ENCODE peak calls at places on chromosomes 1 and 21, in six cellular contexts. N is IMR-90, L is left ventricle myocardium inferior, B is cardiac fibroblast, W is A549, M is HL-60. Q is an unnamed sample.

GRCh38 chr1:194102607-194103006 is 916.2 kb upstream of the B3GALT2 start:
- DNase-seq in N (peak), L (no peak), B (peak), W (peak), M (no peak), Q (peak)

GRCh38 chr1:6660415-6661049 is 35.9 kb downstream of the THAP3 start:
- DNase-seq in N (no peak), L (no peak), B (no peak), W (no peak), M (no peak), Q (no peak)

GRCh38 chr1:11875094-11875493 is 16.3 kb upstream of the NPPB start:
- DNase-seq in N (no peak), L (no peak), B (no peak), W (no peak), M (no peak), Q (no peak)

GRCh38 chr21:39867198-39867650 is at the start of gene PCP4:
- DNase-seq in N (no peak), L (no peak), B (peak), W (peak), M (no peak), Q (peak)

GRCh38 chr1:96845464-96845863 is 123.9 kb downstream of the PTBP2 start:
- DNase-seq in N (no peak), L (no peak), B (peak), W (peak), M (no peak), Q (peak)

GRCh38 chr1:108746382-108747127 is at the start of gene STXBP3:
- DNase-seq in N (peak), L (peak), B (peak), W (peak), M (peak), Q (peak)

GRCh38 chr1:204288061-204288588 is 71.6 kb downstream of the PLEKHA6 start:
- DNase-seq in N (no peak), L (peak), B (peak), W (peak), M (peak), Q (peak)

GRCh38 chr1:17741052-17741451 is 14.1 kb upstream of the ACTL8 start:
- DNase-seq in N (no peak), L (no peak), B (no peak), W (no peak), M (no peak), Q (no peak)

GRCh38 chr1:93729502-93729901 is 47.9 kb upstream of the BCAR3 start:
- DNase-seq in N (no peak), L (no peak), B (no peak), W (no peak), M (no peak), Q (no peak)

GRCh38 chr1:2179283-2180013 is 15.1 kb downstream of the FAAP20 start:
- DNase-seq in N (no peak), L (no peak), B (no peak), W (no peak), M (no peak), Q (no peak)

GRCh38 chr21:29300547-29301138 is 1.9 kb downstream of the BACH1 start:
- DNase-seq in N (peak), L (no peak), B (peak), W (no peak), M (no peak), Q (no peak)

GRCh38 chr1:14780271-14780670 is 181.8 kb downstream of the KAZN start:
- DNase-seq in N (no peak), L (no peak), B (no peak), W (no peak), M (peak), Q (peak)

GRCh38 chr1:89356658-89357400 is 7.0 kb upstream of the GBP6 start:
- DNase-seq in N (peak), L (no peak), B (peak), W (no peak), M (no peak), Q (peak)

GRCh38 chr1:7940745-7941436 is at the start of gene TNFRSF9:
- DNase-seq in N (peak), L (no peak), B (peak), W (peak), M (no peak), Q (peak)

GRCh38 chr1:81337226-81337625 is 463.5 kb upstream of the ADGRL2 start:
- DNase-seq in N (no peak), L (no peak), B (no peak), W (no peak), M (no peak), Q (no peak)

GRCh38 chr1:78081980-78082860 is 36.5 kb downstream of the GIPC2 start:
- DNase-seq in N (peak), L (no peak), B (peak), W (no peak), M (no peak), Q (peak)

GRCh38 chr1:111967067-111967690 is 22.3 kb downstream of the KCND3 start:
- DNase-seq in N (no peak), L (no peak), B (no peak), W (no peak), M (no peak), Q (no peak)

GRCh38 chr1:239125027-239125426 is 261.3 kb upstream of the CHRM3 start:
- DNase-seq in N (no peak), L (no peak), B (peak), W (no peak), M (no peak), Q (no peak)

GRCh38 chr1:65421341-65422174 is 1.1 kb downstream of the LEPR start:
- DNase-seq in N (peak), L (no peak), B (no peak), W (no peak), M (peak), Q (no peak)

GRCh38 chr1:217140041-217140901 is 417.0 kb upstream of the ESRRG start:
- DNase-seq in N (no peak), L (no peak), B (no peak), W (no peak), M (no peak), Q (no peak)

GRCh38 chr1:77475631-77476030 is 193.8 kb downstream of the AK5 start:
- DNase-seq in N (no peak), L (no peak), B (no peak), W (no peak), M (no peak), Q (no peak)

GRCh38 chr1:160795951-160796383 is at the start of gene LY9:
- DNase-seq in N (no peak), L (no peak), B (no peak), W (no peak), M (peak), Q (no peak)

GRCh38 chr1:207186503-207186902 is 82.5 kb downstream of the C4BPA start:
- DNase-seq in N (no peak), L (no peak), B (peak), W (peak), M (no peak), Q (peak)

GRCh38 chr1:33654267-33654832 is 181.9 kb downstream of the ZSCAN20 start:
- DNase-seq in N (peak), L (no peak), B (no peak), W (no peak), M (no peak), Q (no peak)
- TF ChIP-seq CTCF in N (peak), L (peak), B (no peak), W (no peak), M (peak), Q (peak)

GRCh38 chr1:192159034-192159433 is 772 bp downstream of the RGS18 start:
- DNase-seq in N (no peak), L (no peak), B (no peak), W (no peak), M (no peak), Q (no peak)
- H3K4me3 ChIP-seq in N (peak), L (peak), B (no peak), W (no peak), M (peak), Q (no peak)

GRCh38 chr1:31336687-31337467 is 36.0 kb downstream of the FABP3 start:
- DNase-seq in N (no peak), L (no peak), B (no peak), W (no peak), M (no peak), Q (no peak)

DNA sequence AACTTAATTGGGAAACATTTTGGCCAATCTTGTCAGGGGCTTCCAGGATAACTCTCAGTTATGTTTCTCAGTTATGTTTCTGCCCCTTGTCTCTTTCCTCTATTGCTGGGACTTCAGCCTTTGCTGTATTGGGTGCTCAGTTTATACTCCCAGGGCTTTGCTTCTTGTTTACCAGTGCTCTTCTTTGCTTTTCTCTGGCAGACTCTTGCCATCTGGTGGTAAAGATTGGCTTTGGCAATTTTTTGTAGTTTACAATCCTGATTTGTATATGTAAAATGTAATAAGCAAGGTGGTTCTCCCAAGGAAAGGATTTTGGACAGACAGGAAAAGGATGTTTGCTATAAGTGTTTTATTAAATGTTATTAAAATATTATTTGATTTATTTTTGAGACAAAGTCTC is 37.9 kb downstream of the FABP3 start:
- DNase-seq in N (peak), L (no peak), B (peak), W (peak), M (no peak), Q (peak)
- TF ChIP-seq CTCF in N (peak), L (peak), B (peak), W (peak), M (no peak), Q (peak)

GRCh38 chr1:116504308-116505156 is 66.3 kb downstream of the CD58 start:
- DNase-seq in N (peak), L (peak), B (peak), W (peak), M (peak), Q (peak)
- H3K4me3 ChIP-seq in N (no peak), L (no peak), B (no peak), W (no peak), M (no peak), Q (no peak)

GRCh38 chr1:200907611-200908097 is 13.0 kb downstream of the INAVA start:
- DNase-seq in N (no peak), L (no peak), B (peak), W (peak), M (peak), Q (peak)
- TF ChIP-seq CTCF in N (no peak), L (no peak), B (no peak), W (no peak), M (no peak), Q (peak)

DNA sequence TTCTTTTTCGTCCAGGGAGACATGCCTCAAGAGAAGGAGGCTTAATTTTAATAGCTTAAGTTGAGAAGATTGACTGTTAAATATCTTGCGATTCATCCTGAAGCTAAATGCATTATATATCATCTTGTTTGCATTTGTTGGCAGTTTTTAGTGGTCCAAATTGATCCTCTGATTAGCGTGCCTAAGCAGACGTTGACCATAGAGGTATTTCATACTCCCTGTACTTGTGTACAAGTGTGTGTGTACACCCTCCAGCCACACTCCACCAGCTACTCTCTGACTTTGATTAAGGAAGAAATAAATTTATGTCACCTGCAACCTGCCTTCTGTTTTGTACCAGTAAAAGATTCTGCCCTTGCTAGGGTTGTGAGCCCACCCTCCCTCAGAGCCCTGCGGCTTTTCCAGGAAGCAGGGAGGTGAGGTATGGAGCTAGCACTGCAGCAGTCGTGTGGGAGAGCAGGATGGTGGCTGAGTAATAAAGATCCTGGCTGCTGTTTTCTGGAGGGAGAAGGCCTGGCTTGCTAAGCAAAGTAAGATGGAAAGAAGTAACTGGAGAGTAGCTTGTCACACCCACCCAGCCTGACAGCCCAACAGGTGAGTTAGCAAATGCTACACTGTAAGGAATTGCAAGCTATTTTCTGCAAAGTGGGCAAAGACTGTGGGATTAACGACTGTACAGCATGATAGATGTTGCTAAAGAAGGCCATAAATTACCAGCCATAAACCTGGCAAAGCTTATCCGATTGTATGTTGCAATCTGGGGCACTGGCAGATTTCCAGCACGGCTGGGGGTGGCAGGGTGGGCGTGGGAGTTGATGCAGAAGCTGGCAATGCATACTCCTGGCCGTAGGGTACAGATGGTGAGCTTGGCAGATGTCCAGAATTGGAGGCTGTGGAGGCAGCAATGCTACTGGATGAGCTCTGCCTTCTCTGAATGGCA is 170.2 kb downstream of the TNR start:
- DNase-seq in N (no peak), L (no peak), B (no peak), W (no peak), M (no peak), Q (no peak)
- H3K4me3 ChIP-seq in N (no peak), L (no peak), B (no peak), W (no peak), M (no peak), Q (no peak)

DNA sequence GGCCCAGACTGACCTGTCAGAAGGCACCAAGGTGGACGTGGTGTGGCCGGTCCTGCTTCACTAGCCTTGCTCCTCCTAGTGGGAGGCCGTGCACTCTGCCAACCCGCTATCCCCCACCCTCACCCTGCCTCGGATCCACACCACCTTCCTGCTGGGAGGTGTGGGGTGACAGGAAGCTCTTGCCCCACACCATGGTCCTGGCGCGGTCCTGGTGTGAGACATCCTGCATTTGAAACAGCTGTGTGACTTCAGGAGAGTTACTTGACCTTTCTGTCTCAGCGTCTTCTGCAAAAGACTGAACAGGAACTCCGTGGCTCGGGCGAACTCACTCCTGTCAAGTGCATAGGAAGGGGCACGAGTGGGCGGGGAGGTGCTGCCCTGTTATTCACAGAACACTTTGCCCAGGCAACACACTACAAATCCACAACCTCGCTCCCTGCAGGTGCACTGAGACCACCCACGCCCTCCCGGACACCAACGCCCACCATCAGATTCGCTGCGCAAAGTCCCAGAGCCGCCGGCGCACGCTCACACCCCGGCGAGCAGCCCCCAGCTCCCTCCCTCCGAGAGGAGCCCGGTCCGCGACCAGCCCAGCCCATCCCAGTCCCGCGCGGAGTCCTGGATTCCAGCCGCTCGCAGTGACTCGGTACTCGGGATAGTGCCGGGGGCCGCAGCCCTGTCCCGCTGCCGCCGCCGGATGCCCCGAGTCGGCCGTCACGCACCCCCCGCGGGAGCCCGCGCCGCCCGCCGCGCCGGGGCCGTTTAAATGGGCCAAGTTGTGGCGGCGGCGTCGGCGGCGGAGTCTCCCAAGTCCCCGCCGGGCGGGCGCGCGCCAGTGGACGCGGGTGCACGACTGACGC is at the start of gene SAMD11:
- DNase-seq in N (peak), L (peak), B (peak), W (peak), M (no peak), Q (peak)
- TF ChIP-seq CTCF in N (no peak), L (no peak), B (no peak), W (no peak), M (no peak), Q (no peak)

GRCh38 chr1:169238506-169238905 is 129.1 kb downstream of the NME7 start:
- DNase-seq in N (peak), L (no peak), B (peak), W (no peak), M (no peak), Q (peak)

GRCh38 chr1:169236880-169237279 is 130.4 kb downstream of the ATP1B1 start:
- DNase-seq in N (no peak), L (no peak), B (no peak), W (no peak), M (no peak), Q (peak)

GRCh38 chr1:169235568-169235967 is 129.1 kb downstream of the ATP1B1 start:
- DNase-seq in N (no peak), L (no peak), B (no peak), W (no peak), M (no peak), Q (no peak)

GRCh38 chr1:169234780-169235179 is 128.3 kb downstream of the ATP1B1 start:
- DNase-seq in N (no peak), L (no peak), B (no peak), W (no peak), M (no peak), Q (no peak)

DNA sequence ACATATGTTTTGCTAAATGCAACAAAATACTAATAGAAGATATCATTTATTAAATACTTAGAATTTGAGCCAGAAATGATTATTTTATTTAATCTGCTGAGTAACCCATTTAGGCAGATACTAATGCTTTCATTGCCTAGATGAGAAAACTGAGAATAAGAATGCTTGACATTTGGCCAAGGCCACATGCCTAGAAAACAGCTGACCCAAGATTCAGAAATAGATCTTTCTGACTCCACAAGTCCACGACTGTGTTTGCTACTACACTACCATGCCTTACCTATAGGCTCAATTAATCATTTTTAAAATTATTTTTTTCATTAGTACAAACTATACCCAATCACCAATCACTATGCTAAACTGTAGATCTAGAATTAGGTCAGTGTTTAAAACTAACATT is 129.7 kb downstream of the ATP1B1 start:
- DNase-seq in N (peak), L (no peak), B (peak), W (no peak), M (no peak), Q (no peak)
- H3K4me3 ChIP-seq in N (no peak), L (no peak), B (no peak), W (no peak), M (no peak), Q (no peak)

GRCh38 chr1:56410405-56410804 is 169.0 kb downstream of the PLPP3 start:
- DNase-seq in N (no peak), L (no peak), B (no peak), W (no peak), M (no peak), Q (no peak)

GRCh38 chr1:56411484-56412180 is 167.7 kb downstream of the PLPP3 start:
- DNase-seq in N (no peak), L (peak), B (no peak), W (no peak), M (no peak), Q (no peak)

GRCh38 chr1:56406821-56407220 is 172.5 kb downstream of the PLPP3 start:
- DNase-seq in N (peak), L (no peak), B (no peak), W (no peak), M (no peak), Q (no peak)

GRCh38 chr1:56411021-56411420 is 168.3 kb downstream of the PLPP3 start:
- DNase-seq in N (no peak), L (no peak), B (no peak), W (no peak), M (no peak), Q (no peak)

DNA sequence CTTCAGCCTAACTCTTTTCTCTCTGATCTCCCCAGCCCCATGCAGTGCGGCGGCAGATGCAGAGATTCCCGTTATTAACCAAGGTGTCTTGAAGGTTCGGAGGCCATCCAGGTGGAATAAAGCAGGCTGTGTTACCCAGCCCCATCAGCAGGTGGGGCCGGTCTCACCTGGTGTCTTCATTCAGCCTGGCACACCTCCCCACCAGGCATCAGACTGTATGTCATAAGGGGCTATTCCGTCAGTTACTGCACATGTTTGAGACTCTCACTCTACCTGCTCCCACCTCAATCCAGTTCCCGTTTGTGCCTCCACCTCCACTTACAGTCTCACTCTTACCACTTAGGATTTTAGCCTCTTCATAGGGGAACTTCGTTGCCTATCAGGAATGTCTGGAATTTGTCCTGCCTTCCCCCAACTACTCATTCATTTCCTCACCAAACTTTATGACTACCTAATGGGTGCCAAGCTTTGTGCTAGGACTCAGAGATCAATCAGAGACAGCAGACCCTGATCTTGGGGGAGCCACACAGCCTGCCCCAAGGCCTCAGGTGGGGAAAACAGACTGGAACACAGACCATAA is 170.2 kb downstream of the PLPP3 start:
- DNase-seq in N (no peak), L (peak), B (no peak), W (no peak), M (no peak), Q (peak)
- TF ChIP-seq CTCF in N (no peak), L (peak), B (peak), W (peak), M (no peak), Q (peak)

DNA sequence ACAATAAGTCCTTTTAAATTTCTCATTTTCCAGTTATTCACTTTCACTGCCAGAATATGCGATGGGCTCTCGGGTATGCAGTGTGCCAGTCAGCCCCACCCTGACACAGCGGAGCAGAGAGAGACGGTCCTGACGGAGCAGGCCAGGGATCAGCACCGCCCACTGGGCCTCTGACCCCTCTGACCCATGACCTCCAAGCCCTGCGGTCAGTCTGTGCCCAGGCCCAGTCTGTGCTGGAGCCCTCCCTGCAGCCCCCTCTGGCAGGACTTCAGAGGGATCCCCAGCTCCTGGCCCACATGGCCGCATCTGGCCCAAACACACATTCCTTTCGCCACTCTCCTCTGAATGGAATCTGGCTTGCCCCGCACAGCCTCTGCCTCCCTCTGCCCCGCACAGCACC is 43.5 kb upstream of the COL6A2 start:
- DNase-seq in N (peak), L (no peak), B (no peak), W (no peak), M (no peak), Q (no peak)
- H3K4me3 ChIP-seq in N (no peak), L (no peak), B (no peak), W (no peak), M (no peak), Q (no peak)

Q was measured in epithelial cell of esophagus.